ENCODE peak calls at places on chromosome 19, in four cellular contexts. S is CD4-positive, alpha-beta T cell; F is substantia nigra; T is T-helper 17 cell. Z is an unnamed sample.
A peak's percentile ranks its signal among the peaks of the same experiment; 100 is the strongest.

GRCh38 chr19:932647-933552 is 7.1 kb downstream of the ARID3A start:
- DNase-seq in T (no peak), S (no peak), F (no peak), Z (no peak)

GRCh38 chr19:49157445-49158224 is at the start of gene TRPM4:
- DNase-seq in F (peak; percentile 74), S (no peak), T (no peak), Z (peak; percentile 74)

GRCh38 chr19:50384685-50385535 is 763 bp downstream of the POLD1 start:
- DNase-seq in T (no peak), S (no peak), F (no peak), Z (no peak)

GRCh38 chr19:28940751-28941500 is 272.0 kb downstream of the UQCRFS1 start:
- DNase-seq in F (no peak), S (no peak), T (no peak), Z (no peak)

GRCh38 chr19:56111601-56112312 is 9.3 kb downstream of the ZNF787 start:
- DNase-seq in S (no peak), T (peak; percentile 32), F (peak; percentile 48), Z (peak; percentile 36)

GRCh38 chr19:38543807-38544568 is 73.8 kb downstream of the MAP4K1 start:
- DNase-seq in T (no peak), S (no peak), F (peak; percentile 68), Z (peak; percentile 65)

GRCh38 chr19:8629996-8630683 is at the start of gene NFILZ:
- DNase-seq in S (no peak), T (no peak), F (no peak), Z (no peak)

GRCh38 chr19:48674921-48675824 is 2.4 kb upstream of the NTN5 start:
- DNase-seq in F (peak; percentile 88), T (peak; percentile 71), S (peak; percentile 71), Z (peak; percentile 76)

GRCh38 chr19:33248553-33248953 is 22.9 kb upstream of the SLC7A10 start:
- DNase-seq in T (no peak), F (no peak), S (no peak), Z (no peak)

GRCh38 chr19:37950471-37951175 is 43.6 kb downstream of the SIPA1L3 start:
- DNase-seq in T (no peak), F (no peak), S (no peak), Z (no peak)

GRCh38 chr19:38730731-38731589 is 13.3 kb downstream of the CAPN12 start:
- DNase-seq in T (no peak), S (no peak), F (no peak), Z (no peak)

GRCh38 chr19:30968210-30968609 is 381.0 kb downstream of the TSHZ3 start:
- DNase-seq in T (no peak), S (no peak), F (no peak), Z (no peak)

GRCh38 chr19:42540071-42540553 is 11.8 kb upstream of the CEACAM1 start:
- DNase-seq in S (no peak), F (no peak), T (no peak), Z (no peak)

GRCh38 chr19:47891923-47892666 is 6.0 kb upstream of the SULT2A1 start:
- DNase-seq in T (no peak), F (no peak), S (no peak), Z (no peak)

GRCh38 chr19:32674153-32674958 is 624 bp downstream of the ANKRD27 start:
- DNase-seq in F (no peak), T (no peak), S (no peak), Z (no peak)

GRCh38 chr19:30692517-30692870 is 320.3 kb downstream of the ZNF536 start:
- DNase-seq in S (no peak), F (no peak), T (no peak), Z (no peak)

GRCh38 chr19:44869728-44870470 is 21.2 kb upstream of the TOMM40 start:
- DNase-seq in T (no peak), F (peak; percentile 37), S (no peak), Z (no peak)

GRCh38 chr19:55305983-55306562 is 19.1 kb downstream of the TMEM150B start:
- DNase-seq in T (no peak), F (no peak), S (no peak), Z (no peak)

GRCh38 chr19:48991823-48992570 is 1.1 kb downstream of the GYS1 start:
- DNase-seq in T (no peak), F (peak; percentile 29), S (no peak), Z (peak; percentile 51)